ENCODE peak calls at places on chromosome 5, in four cellular contexts. One of them, this sample, is unnamed.

GRCh38 chr5:86795659-86796058 is 177.9 kb downstream of the COX7C start:
- DNase-seq in WTC11: no peak
- DNase-seq in A549: no peak
- DNase-seq in K562: no peak
- DNase-seq in this sample: no peak

GRCh38 chr5:132753135-132753987 is 6.1 kb downstream of the CCNI2 start:
- DNase-seq in WTC11: peak
- DNase-seq in A549: no peak
- DNase-seq in K562: no peak
- DNase-seq in this sample: peak

GRCh38 chr5:66896207-66896606 is 300.0 kb downstream of the MAST4 start:
- DNase-seq in WTC11: no peak
- DNase-seq in A549: no peak
- DNase-seq in K562: no peak
- DNase-seq in this sample: no peak

GRCh38 chr5:34919077-34919476 is 3.6 kb downstream of the BRIX1 start:
- DNase-seq in WTC11: no peak
- DNase-seq in A549: no peak
- DNase-seq in K562: no peak
- DNase-seq in this sample: no peak

GRCh38 chr5:5326126-5326758 is 96.2 kb upstream of the ICE1 start:
- DNase-seq in WTC11: peak
- DNase-seq in A549: no peak
- DNase-seq in K562: no peak
- DNase-seq in this sample: no peak

GRCh38 chr5:95022967-95023695 is 261.8 kb downstream of the MCTP1 start:
- DNase-seq in WTC11: no peak
- DNase-seq in A549: no peak
- DNase-seq in K562: no peak
- DNase-seq in this sample: no peak

GRCh38 chr5:181229996-181230395 is 6.9 kb downstream of the TRIM41 start:
- DNase-seq in WTC11: no peak
- DNase-seq in A549: no peak
- DNase-seq in K562: no peak
- DNase-seq in this sample: no peak

GRCh38 chr5:126868961-126869451 is 92.1 kb downstream of the LMNB1 start:
- DNase-seq in WTC11: peak
- DNase-seq in A549: no peak
- DNase-seq in K562: no peak
- DNase-seq in this sample: no peak

GRCh38 chr5:137291436-137291835 is 207.7 kb downstream of the SPOCK1 start:
- DNase-seq in WTC11: no peak
- DNase-seq in A549: no peak
- DNase-seq in K562: no peak
- DNase-seq in this sample: no peak

DNA sequence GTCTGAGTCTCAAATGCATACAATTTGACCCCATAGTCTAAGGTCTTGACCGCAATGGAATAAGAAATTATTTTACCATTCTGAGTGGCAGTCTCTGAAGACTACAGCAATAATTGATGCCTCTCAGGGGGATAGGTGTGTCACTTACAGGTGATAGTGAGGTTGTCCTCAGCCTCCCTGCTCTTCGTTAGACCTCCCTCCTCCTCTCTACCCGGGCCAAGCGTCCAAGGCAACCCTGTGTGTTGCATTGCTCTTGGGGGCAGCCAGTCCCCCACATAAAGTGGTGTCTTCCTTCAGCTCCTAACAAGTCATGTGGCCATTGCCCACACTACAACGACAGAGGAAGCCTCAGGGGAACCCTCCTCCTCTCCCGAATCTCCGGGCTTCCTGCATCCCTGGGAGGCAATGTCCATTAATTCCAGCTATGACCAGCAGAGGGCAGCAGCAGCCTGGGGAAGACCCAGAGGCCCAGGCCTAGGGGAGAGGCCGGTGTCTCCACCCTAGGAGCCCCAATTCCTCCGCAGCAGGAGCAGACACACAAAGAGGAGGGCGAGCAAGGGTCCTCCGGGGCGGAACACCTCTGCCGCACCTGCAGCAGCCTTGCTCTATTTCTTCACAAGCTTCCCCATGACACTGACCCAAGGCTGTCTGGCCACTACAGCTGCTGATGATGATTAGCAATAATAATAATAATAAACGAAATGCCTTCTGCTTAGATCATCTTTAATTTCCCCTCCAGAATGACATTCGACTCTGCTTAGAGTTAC is 134.8 kb downstream of the KCNIP1 start:
- DNase-seq in WTC11: peak
- DNase-seq in A549: peak
- DNase-seq in K562: peak
- DNase-seq in this sample: peak
- TF ChIP-seq ESRRA in WTC11: no peak
- TF ChIP-seq ESRRA in A549: no peak
- TF ChIP-seq ESRRA in K562: no peak
- TF ChIP-seq ESRRA in this sample: no peak

GRCh38 chr5:33166971-33167370 is 273.8 kb upstream of the TARS1 start:
- DNase-seq in WTC11: no peak
- DNase-seq in A549: no peak
- DNase-seq in K562: no peak
- DNase-seq in this sample: no peak
- TF ChIP-seq ESRRA in WTC11: no peak
- TF ChIP-seq ESRRA in A549: no peak
- TF ChIP-seq ESRRA in K562: no peak
- TF ChIP-seq ESRRA in this sample: no peak

GRCh38 chr5:17257705-17258273 is 40.4 kb downstream of the BASP1 start:
- DNase-seq in WTC11: no peak
- DNase-seq in A549: no peak
- DNase-seq in K562: no peak
- DNase-seq in this sample: no peak

GRCh38 chr5:17261075-17261474 is 43.6 kb downstream of the BASP1 start:
- DNase-seq in WTC11: no peak
- DNase-seq in A549: no peak
- DNase-seq in K562: no peak
- DNase-seq in this sample: no peak

GRCh38 chr5:17256839-17257238 is 39.4 kb downstream of the BASP1 start:
- DNase-seq in WTC11: no peak
- DNase-seq in A549: no peak
- DNase-seq in K562: no peak
- DNase-seq in this sample: no peak

GRCh38 chr5:17258429-17258828 is 41.0 kb downstream of the BASP1 start:
- DNase-seq in WTC11: no peak
- DNase-seq in A549: no peak
- DNase-seq in K562: no peak
- DNase-seq in this sample: no peak

DNA sequence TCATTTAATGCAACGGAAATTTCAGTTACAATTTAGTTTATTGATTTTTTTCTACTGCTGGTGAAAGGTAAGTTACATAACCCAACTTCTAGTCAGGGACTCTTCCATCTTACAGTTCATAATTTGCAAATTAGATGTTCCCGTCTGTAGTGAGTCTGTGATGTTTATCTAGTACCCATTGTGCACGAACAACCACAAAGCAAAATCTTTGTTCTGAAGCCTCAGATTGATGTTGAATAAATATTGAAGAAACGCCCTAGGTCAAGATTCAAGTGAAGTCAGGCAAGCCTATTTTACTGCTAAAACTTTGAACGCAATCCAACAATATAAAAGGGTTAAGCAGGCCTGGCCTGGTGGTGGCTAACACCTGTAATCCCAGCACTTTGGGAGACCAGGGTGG is 43.1 kb downstream of the BASP1 start:
- DNase-seq in WTC11: no peak
- DNase-seq in A549: no peak
- DNase-seq in K562: no peak
- DNase-seq in this sample: no peak
- TF ChIP-seq ESRRA in WTC11: no peak
- TF ChIP-seq ESRRA in A549: no peak
- TF ChIP-seq ESRRA in K562: no peak
- TF ChIP-seq ESRRA in this sample: no peak

GRCh38 chr5:3604501-3604900 is 8.9 kb downstream of the IRX1 start:
- DNase-seq in WTC11: no peak
- DNase-seq in A549: no peak
- DNase-seq in K562: no peak
- DNase-seq in this sample: no peak

GRCh38 chr5:3605298-3606010 is 9.8 kb downstream of the IRX1 start:
- DNase-seq in WTC11: no peak
- DNase-seq in A549: no peak
- DNase-seq in K562: no peak
- DNase-seq in this sample: no peak

GRCh38 chr5:3601929-3602712 is 6.5 kb downstream of the IRX1 start:
- DNase-seq in WTC11: peak
- DNase-seq in A549: no peak
- DNase-seq in K562: no peak
- DNase-seq in this sample: no peak

GRCh38 chr5:3601060-3601710 is 5.6 kb downstream of the IRX1 start:
- DNase-seq in WTC11: no peak
- DNase-seq in A549: no peak
- DNase-seq in K562: no peak
- DNase-seq in this sample: no peak

DNA sequence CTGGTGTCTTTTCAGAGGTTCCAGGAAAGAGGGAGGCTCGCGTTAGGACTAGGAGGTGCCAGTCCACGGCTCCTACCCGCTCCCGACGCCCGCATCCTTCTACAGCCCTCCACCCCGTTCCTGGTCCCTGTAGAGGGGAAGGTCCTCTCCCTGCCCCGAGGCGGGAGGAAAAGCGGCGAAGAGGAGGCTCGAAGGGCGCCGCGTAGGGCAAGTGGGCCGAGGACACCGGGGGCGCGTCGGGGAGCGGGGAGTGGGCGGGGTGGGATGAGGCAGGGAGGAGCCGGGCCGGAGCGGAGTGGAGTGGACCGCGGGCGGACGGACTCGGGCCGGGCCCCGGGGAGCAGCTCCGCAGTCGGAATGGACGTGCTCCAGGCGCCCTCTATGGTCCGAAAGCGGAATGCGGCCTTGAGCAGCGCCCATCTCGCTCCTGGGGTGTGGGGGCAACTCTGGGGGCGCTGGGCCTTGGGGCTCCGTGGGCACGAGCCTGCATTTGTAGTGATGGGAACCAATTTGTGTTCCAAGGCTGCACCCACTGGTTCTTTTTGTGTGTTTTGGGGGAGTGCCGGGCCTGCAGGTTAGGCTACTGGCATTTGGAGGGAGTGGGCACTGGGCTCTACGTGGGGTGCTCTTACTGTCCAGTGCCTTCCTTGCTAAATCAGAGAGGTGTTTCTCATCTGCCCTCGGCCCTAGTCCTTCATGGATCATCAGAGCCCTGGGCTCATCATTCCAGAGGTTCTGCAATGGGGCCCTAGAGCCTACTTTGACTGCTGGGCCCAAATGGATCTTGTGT is 7.3 kb downstream of the IRX1 start:
- DNase-seq in WTC11: peak
- DNase-seq in A549: no peak
- DNase-seq in K562: peak
- DNase-seq in this sample: peak
- TF ChIP-seq ESRRA in WTC11: no peak
- TF ChIP-seq ESRRA in A549: no peak
- TF ChIP-seq ESRRA in K562: no peak
- TF ChIP-seq ESRRA in this sample: no peak

DNA sequence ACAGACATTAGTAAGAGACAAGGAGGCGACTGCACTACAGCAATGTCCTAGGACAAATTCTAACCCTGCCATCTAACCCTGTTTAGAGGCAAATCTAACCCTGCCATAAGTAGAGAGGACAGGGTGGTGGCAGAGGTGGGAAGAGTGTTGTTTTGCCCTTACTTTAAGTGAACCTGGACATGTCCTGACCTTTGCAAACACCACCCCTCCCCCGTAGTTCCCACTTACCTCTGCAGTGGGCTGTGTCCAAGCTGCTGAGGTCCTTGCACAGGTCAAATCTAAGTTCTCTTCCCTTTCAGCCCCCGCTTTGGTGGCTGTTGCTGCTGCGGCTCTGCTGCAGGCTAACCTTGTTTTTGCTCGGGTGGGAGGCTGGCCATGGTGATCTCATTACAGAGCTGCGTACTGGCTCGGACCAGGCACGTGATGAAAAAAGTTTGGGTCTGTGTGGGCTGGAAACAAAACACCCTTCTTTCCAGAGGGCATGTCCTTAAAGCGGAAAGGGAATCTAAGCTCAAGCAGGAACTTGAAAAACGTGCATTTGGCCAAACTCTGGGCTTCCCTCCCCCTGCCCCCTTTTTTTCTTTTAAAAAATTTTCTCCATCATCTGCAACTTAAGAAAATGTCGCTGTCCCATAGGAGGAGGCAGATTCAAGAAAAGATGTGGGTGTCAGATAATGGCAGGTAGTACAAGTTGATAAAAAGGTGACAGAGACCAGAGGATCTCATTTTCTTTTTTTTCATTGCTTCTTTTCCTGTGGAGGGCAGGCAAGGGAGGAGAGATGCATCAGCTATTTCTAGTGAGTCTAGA is at the start of gene FAXDC2:
- DNase-seq in WTC11: peak
- DNase-seq in A549: no peak
- DNase-seq in K562: peak
- DNase-seq in this sample: peak
- TF ChIP-seq ESRRA in WTC11: no peak
- TF ChIP-seq ESRRA in A549: no peak
- TF ChIP-seq ESRRA in K562: no peak
- TF ChIP-seq ESRRA in this sample: peak

This sample was measured in HepG2.